ENCODE peak calls at places on chromosome 18, in five cellular contexts. One of them, this sample, is unnamed.

GRCh38 chr18:26574958-26575864 is 26.9 kb upstream of the KCTD1 start:
- DNase-seq in cardiac fibroblast: peak
- DNase-seq in heart right ventricle: peak
- DNase-seq in sigmoid colon: peak
- DNase-seq in WERI-Rb-1: no peak
- DNase-seq in this sample: peak

GRCh38 chr18:48493856-48494255 is 45.0 kb upstream of the CTIF start:
- DNase-seq in cardiac fibroblast: no peak
- DNase-seq in heart right ventricle: no peak
- DNase-seq in sigmoid colon: no peak
- DNase-seq in WERI-Rb-1: no peak
- DNase-seq in this sample: no peak

GRCh38 chr18:55076643-55077218 is 117.5 kb upstream of the CCDC68 start:
- DNase-seq in cardiac fibroblast: no peak
- DNase-seq in heart right ventricle: no peak
- DNase-seq in sigmoid colon: no peak
- DNase-seq in WERI-Rb-1: no peak
- DNase-seq in this sample: no peak

GRCh38 chr18:23900979-23901378 is 113.6 kb upstream of the TTC39C start:
- DNase-seq in cardiac fibroblast: peak
- DNase-seq in heart right ventricle: no peak
- DNase-seq in sigmoid colon: no peak
- DNase-seq in WERI-Rb-1: no peak
- DNase-seq in this sample: no peak

GRCh38 chr18:51391731-51392130 is 194.2 kb upstream of the MEX3C start:
- DNase-seq in cardiac fibroblast: no peak
- DNase-seq in heart right ventricle: no peak
- DNase-seq in sigmoid colon: no peak
- DNase-seq in WERI-Rb-1: no peak
- DNase-seq in this sample: no peak

GRCh38 chr18:56890632-56891031 is 239.5 kb downstream of the WDR7 start:
- DNase-seq in cardiac fibroblast: peak
- DNase-seq in heart right ventricle: no peak
- DNase-seq in sigmoid colon: no peak
- DNase-seq in WERI-Rb-1: no peak
- DNase-seq in this sample: peak

GRCh38 chr18:3456686-3457069 is 6.7 kb downstream of the TGIF1 start:
- DNase-seq in cardiac fibroblast: no peak
- DNase-seq in heart right ventricle: no peak
- DNase-seq in sigmoid colon: no peak
- DNase-seq in WERI-Rb-1: no peak
- DNase-seq in this sample: no peak

GRCh38 chr18:57833441-57834101 is 30.5 kb upstream of the ATP8B1 start:
- DNase-seq in cardiac fibroblast: peak
- DNase-seq in heart right ventricle: no peak
- DNase-seq in sigmoid colon: no peak
- DNase-seq in WERI-Rb-1: no peak
- DNase-seq in this sample: no peak

GRCh38 chr18:11872479-11873136 is 21.4 kb downstream of the CHMP1B start:
- DNase-seq in cardiac fibroblast: peak
- DNase-seq in heart right ventricle: no peak
- DNase-seq in sigmoid colon: no peak
- DNase-seq in WERI-Rb-1: no peak
- DNase-seq in this sample: no peak

GRCh38 chr18:24567199-24567598 is 106.8 kb downstream of the HRH4 start:
- DNase-seq in cardiac fibroblast: peak
- DNase-seq in heart right ventricle: no peak
- DNase-seq in sigmoid colon: no peak
- DNase-seq in WERI-Rb-1: no peak
- DNase-seq in this sample: peak

GRCh38 chr18:2984703-2985261 is 28.2 kb downstream of the LPIN2 start:
- DNase-seq in cardiac fibroblast: peak
- DNase-seq in heart right ventricle: no peak
- DNase-seq in sigmoid colon: no peak
- DNase-seq in WERI-Rb-1: no peak
- DNase-seq in this sample: no peak

GRCh38 chr18:58230438-58231179 is 186.6 kb downstream of the NEDD4L start:
- DNase-seq in cardiac fibroblast: peak
- DNase-seq in heart right ventricle: no peak
- DNase-seq in sigmoid colon: no peak
- DNase-seq in WERI-Rb-1: no peak
- DNase-seq in this sample: no peak

GRCh38 chr18:7084080-7084765 is 33.4 kb downstream of the LAMA1 start:
- DNase-seq in cardiac fibroblast: peak
- DNase-seq in heart right ventricle: no peak
- DNase-seq in sigmoid colon: no peak
- DNase-seq in WERI-Rb-1: no peak
- DNase-seq in this sample: peak

GRCh38 chr18:51654441-51655326 is 457.2 kb upstream of the MEX3C start:
- DNase-seq in cardiac fibroblast: no peak
- DNase-seq in heart right ventricle: no peak
- DNase-seq in sigmoid colon: no peak
- DNase-seq in WERI-Rb-1: no peak
- DNase-seq in this sample: no peak

GRCh38 chr18:55243255-55243654 is 284.0 kb upstream of the CCDC68 start:
- DNase-seq in cardiac fibroblast: no peak
- DNase-seq in heart right ventricle: no peak
- DNase-seq in sigmoid colon: no peak
- DNase-seq in WERI-Rb-1: no peak
- DNase-seq in this sample: no peak

GRCh38 chr18:7071600-7071999 is 46.0 kb downstream of the LAMA1 start:
- DNase-seq in cardiac fibroblast: no peak
- DNase-seq in heart right ventricle: no peak
- DNase-seq in sigmoid colon: no peak
- DNase-seq in WERI-Rb-1: no peak
- DNase-seq in this sample: no peak

GRCh38 chr18:59079264-59079972 is 60.3 kb upstream of the SEC11C start:
- DNase-seq in cardiac fibroblast: no peak
- DNase-seq in heart right ventricle: no peak
- DNase-seq in sigmoid colon: no peak
- DNase-seq in WERI-Rb-1: peak
- DNase-seq in this sample: no peak

GRCh38 chr18:4854664-4855063 is 342.4 kb downstream of the AKAIN1 start:
- DNase-seq in cardiac fibroblast: no peak
- DNase-seq in heart right ventricle: no peak
- DNase-seq in sigmoid colon: no peak
- DNase-seq in WERI-Rb-1: no peak
- DNase-seq in this sample: no peak

GRCh38 chr18:31206787-31207381 is 44.2 kb upstream of the DSC1 start:
- DNase-seq in cardiac fibroblast: no peak
- DNase-seq in heart right ventricle: peak
- DNase-seq in sigmoid colon: no peak
- DNase-seq in WERI-Rb-1: no peak
- DNase-seq in this sample: no peak

GRCh38 chr18:78738076-78738690 is 241.4 kb upstream of the SALL3 start:
- DNase-seq in cardiac fibroblast: no peak
- DNase-seq in heart right ventricle: no peak
- DNase-seq in sigmoid colon: no peak
- DNase-seq in WERI-Rb-1: peak
- DNase-seq in this sample: no peak

GRCh38 chr18:6653880-6654279 is 75.6 kb upstream of the ARHGAP28 start:
- DNase-seq in cardiac fibroblast: no peak
- DNase-seq in heart right ventricle: no peak
- DNase-seq in sigmoid colon: no peak
- DNase-seq in WERI-Rb-1: no peak
- DNase-seq in this sample: no peak

GRCh38 chr18:78659748-78660147 is 319.9 kb upstream of the SALL3 start:
- DNase-seq in cardiac fibroblast: no peak
- DNase-seq in heart right ventricle: no peak
- DNase-seq in sigmoid colon: no peak
- DNase-seq in WERI-Rb-1: peak
- DNase-seq in this sample: no peak

GRCh38 chr18:39795350-39795749 is 2159.7 kb upstream of the PIK3C3 start:
- DNase-seq in cardiac fibroblast: no peak
- DNase-seq in heart right ventricle: no peak
- DNase-seq in sigmoid colon: no peak
- DNase-seq in WERI-Rb-1: no peak
- DNase-seq in this sample: no peak

GRCh38 chr18:28086530-28087172 is 90.3 kb downstream of the CDH2 start:
- DNase-seq in cardiac fibroblast: peak
- DNase-seq in heart right ventricle: no peak
- DNase-seq in sigmoid colon: no peak
- DNase-seq in WERI-Rb-1: no peak
- DNase-seq in this sample: no peak

GRCh38 chr18:54906636-54907180 is 52.6 kb downstream of the CCDC68 start:
- DNase-seq in cardiac fibroblast: no peak
- DNase-seq in heart right ventricle: no peak
- DNase-seq in sigmoid colon: no peak
- DNase-seq in WERI-Rb-1: no peak
- DNase-seq in this sample: peak

GRCh38 chr18:65398347-65398746 is 352.5 kb upstream of the CDH7 start:
- DNase-seq in cardiac fibroblast: no peak
- DNase-seq in heart right ventricle: no peak
- DNase-seq in sigmoid colon: no peak
- DNase-seq in WERI-Rb-1: no peak
- DNase-seq in this sample: no peak

GRCh38 chr18:56286775-56287174 is 351.6 kb downstream of the TXNL1 start:
- DNase-seq in cardiac fibroblast: peak
- DNase-seq in heart right ventricle: no peak
- DNase-seq in sigmoid colon: no peak
- DNase-seq in WERI-Rb-1: no peak
- DNase-seq in this sample: peak

GRCh38 chr18:32919799-32920198 is 147.0 kb upstream of the KLHL14 start:
- DNase-seq in cardiac fibroblast: peak
- DNase-seq in heart right ventricle: no peak
- DNase-seq in sigmoid colon: no peak
- DNase-seq in WERI-Rb-1: peak
- DNase-seq in this sample: no peak

GRCh38 chr18:38241736-38242135 is 676.1 kb upstream of the CELF4 start:
- DNase-seq in cardiac fibroblast: no peak
- DNase-seq in heart right ventricle: no peak
- DNase-seq in sigmoid colon: no peak
- DNase-seq in WERI-Rb-1: no peak
- DNase-seq in this sample: no peak

GRCh38 chr18:31225668-31226067 is 63.0 kb upstream of the DSC1 start:
- DNase-seq in cardiac fibroblast: peak
- DNase-seq in heart right ventricle: peak
- DNase-seq in sigmoid colon: no peak
- DNase-seq in WERI-Rb-1: no peak
- DNase-seq in this sample: no peak

GRCh38 chr18:48428494-48429177 is 19.5 kb upstream of the ZBTB7C start:
- DNase-seq in cardiac fibroblast: no peak
- DNase-seq in heart right ventricle: no peak
- DNase-seq in sigmoid colon: no peak
- DNase-seq in WERI-Rb-1: no peak
- DNase-seq in this sample: no peak

GRCh38 chr18:22309191-22309590 is 108.5 kb downstream of the CTAGE1 start:
- DNase-seq in cardiac fibroblast: peak
- DNase-seq in heart right ventricle: no peak
- DNase-seq in sigmoid colon: no peak
- DNase-seq in WERI-Rb-1: no peak
- DNase-seq in this sample: peak

GRCh38 chr18:12432196-12432595 is 24.5 kb downstream of the PRELID3A start:
- DNase-seq in cardiac fibroblast: no peak
- DNase-seq in heart right ventricle: no peak
- DNase-seq in sigmoid colon: no peak
- DNase-seq in WERI-Rb-1: no peak
- DNase-seq in this sample: no peak

GRCh38 chr18:59093668-59094067 is 46.0 kb upstream of the SEC11C start:
- DNase-seq in cardiac fibroblast: no peak
- DNase-seq in heart right ventricle: no peak
- DNase-seq in sigmoid colon: no peak
- DNase-seq in WERI-Rb-1: no peak
- DNase-seq in this sample: no peak

GRCh38 chr18:3008546-3008945 is 4.4 kb downstream of the LPIN2 start:
- DNase-seq in cardiac fibroblast: peak
- DNase-seq in heart right ventricle: no peak
- DNase-seq in sigmoid colon: no peak
- DNase-seq in WERI-Rb-1: no peak
- DNase-seq in this sample: peak

GRCh38 chr18:21678897-21679296 is 25.7 kb downstream of the ABHD3 start:
- DNase-seq in cardiac fibroblast: no peak
- DNase-seq in heart right ventricle: no peak
- DNase-seq in sigmoid colon: no peak
- DNase-seq in WERI-Rb-1: no peak
- DNase-seq in this sample: no peak

GRCh38 chr18:8777846-8778245 is 72.5 kb downstream of the MTCL1 start:
- DNase-seq in cardiac fibroblast: no peak
- DNase-seq in heart right ventricle: no peak
- DNase-seq in sigmoid colon: no peak
- DNase-seq in WERI-Rb-1: no peak
- DNase-seq in this sample: no peak
- H3K4me3 ChIP-seq in cardiac fibroblast: no peak
- H3K4me3 ChIP-seq in heart right ventricle: no peak
- H3K4me3 ChIP-seq in sigmoid colon: no peak
- H3K4me3 ChIP-seq in WERI-Rb-1: no peak
- H3K4me3 ChIP-seq in this sample: no peak

DNA sequence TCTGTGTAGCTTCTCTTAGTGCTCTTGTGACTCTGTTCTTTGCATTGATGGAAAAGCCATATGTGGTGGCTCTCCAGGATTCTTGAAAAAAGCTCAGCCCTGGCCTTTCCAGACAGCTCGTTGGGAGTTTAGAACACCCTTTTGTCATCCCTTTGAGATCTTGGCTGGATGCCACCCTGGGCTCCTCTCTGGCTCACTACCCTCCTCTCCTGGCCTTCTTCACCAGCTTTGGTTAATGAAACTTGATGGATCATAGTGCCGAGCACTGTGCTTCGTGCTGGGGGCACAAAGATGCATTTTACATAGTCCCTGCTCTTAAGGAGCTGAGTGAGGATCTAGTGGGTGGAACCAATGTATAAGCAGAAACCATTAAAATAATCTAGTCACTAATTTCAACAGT is 15.6 kb upstream of the FHOD3 start:
- DNase-seq in cardiac fibroblast: no peak
- DNase-seq in heart right ventricle: no peak
- DNase-seq in sigmoid colon: no peak
- DNase-seq in WERI-Rb-1: no peak
- DNase-seq in this sample: no peak
- TF ChIP-seq CTCF in cardiac fibroblast: no peak
- TF ChIP-seq CTCF in heart right ventricle: no peak
- TF ChIP-seq CTCF in sigmoid colon: no peak
- TF ChIP-seq CTCF in WERI-Rb-1: no peak
- TF ChIP-seq CTCF in this sample: no peak

GRCh38 chr18:46333371-46334199 is 229.4 kb downstream of the HAUS1 start:
- DNase-seq in cardiac fibroblast: peak
- DNase-seq in heart right ventricle: peak
- DNase-seq in sigmoid colon: peak
- DNase-seq in WERI-Rb-1: peak
- DNase-seq in this sample: no peak
- H3K4me3 ChIP-seq in cardiac fibroblast: peak
- H3K4me3 ChIP-seq in heart right ventricle: peak
- H3K4me3 ChIP-seq in sigmoid colon: peak
- H3K4me3 ChIP-seq in WERI-Rb-1: peak
- H3K4me3 ChIP-seq in this sample: no peak

GRCh38 chr18:53153281-53153680 is 813.3 kb downstream of the DCC start:
- DNase-seq in cardiac fibroblast: no peak
- DNase-seq in heart right ventricle: no peak
- DNase-seq in sigmoid colon: no peak
- DNase-seq in WERI-Rb-1: peak
- DNase-seq in this sample: no peak
- TF ChIP-seq CTCF in cardiac fibroblast: no peak
- TF ChIP-seq CTCF in heart right ventricle: no peak
- TF ChIP-seq CTCF in sigmoid colon: no peak
- TF ChIP-seq CTCF in WERI-Rb-1: peak
- TF ChIP-seq CTCF in this sample: no peak

This sample was measured in AG09309.